ENCODE peak calls at places on chromosomes 16 and 17, in seven cellular contexts. N is K562, U is heart right ventricle, F is sigmoid colon, E is BE2C, S is tibial artery, L is breast epithelium. R is an unnamed sample.

GRCh38 chr17:66494023-66494803 is 191.8 kb downstream of the PRKCA start:
- DNase-seq in F (no peak), U (no peak), L (no peak), N (peak; percentile 75), E (peak; percentile 50), S (no peak), R (no peak)

GRCh38 chr17:45021607-45022287 is 29.7 kb downstream of the DCAKD start:
- DNase-seq in F (peak; percentile 89), L (peak; percentile 46), S (peak; percentile 80), U (peak; percentile 81), N (peak; percentile 90), E (peak; percentile 87), R (peak; percentile 54)

GRCh38 chr17:65154770-65155589 is 17.8 kb downstream of the RGS9 start:
- DNase-seq in N (no peak), L (no peak), F (no peak), S (no peak), E (no peak), U (no peak), R (no peak)

GRCh38 chr17:48131216-48131824 is 23.8 kb downstream of the SNX11 start:
- DNase-seq in L (peak; percentile 44), S (no peak), E (peak; percentile 79), U (no peak), N (peak; percentile 74), F (peak; percentile 70), R (peak; percentile 77)

GRCh38 chr17:31444026-31444425 is 52.6 kb downstream of the RAB11FIP4 start:
- DNase-seq in U (no peak), N (no peak), S (no peak), L (no peak), F (no peak), E (no peak), R (no peak)

GRCh38 chr16:63613701-63614100 is 1508.2 kb downstream of the CDH11 start:
- DNase-seq in L (no peak), E (no peak), U (no peak), S (no peak), F (no peak), N (no peak), R (no peak)

GRCh38 chr17:35969558-35970442 is 11.5 kb downstream of the CCL16 start:
- DNase-seq in E (peak; percentile 74), L (peak; percentile 66), F (peak; percentile 83), N (peak; percentile 60), S (peak; percentile 79), U (peak; percentile 29), R (peak; percentile 91)

GRCh38 chr16:55632259-55632658 is 23.5 kb upstream of the SLC6A2 start:
- DNase-seq in F (no peak), U (no peak), E (no peak), S (no peak), N (no peak), L (no peak), R (no peak)

GRCh38 chr17:64992325-64992802 is 64.2 kb downstream of the GNA13 start:
- DNase-seq in F (no peak), L (peak; percentile 85), E (peak; percentile 40), U (no peak), S (no peak), N (no peak), R (no peak)

GRCh38 chr16:73058616-73059409 is 10.9 kb upstream of the ZFHX3 start:
- DNase-seq in E (peak; percentile 76), N (peak; percentile 20), U (peak; percentile 64), F (peak; percentile 69), L (no peak), S (peak; percentile 72), R (no peak)

GRCh38 chr16:3035289-3035971 is 1.3 kb downstream of the BICDL2 start:
- DNase-seq in E (no peak), S (no peak), L (no peak), U (no peak), N (no peak), F (no peak), R (no peak)

GRCh38 chr16:25018972-25019617 is 3.9 kb upstream of the ARHGAP17 start:
- DNase-seq in N (no peak), U (no peak), F (no peak), E (no peak), L (no peak), S (no peak), R (no peak)

GRCh38 chr17:14004927-14005630 is 64.2 kb upstream of the COX10 start:
- DNase-seq in L (no peak), S (no peak), E (no peak), F (no peak), U (no peak), N (no peak), R (no peak)

GRCh38 chr17:31715436-31715835 is 143.6 kb downstream of the COPRS start:
- DNase-seq in N (no peak), E (no peak), F (no peak), U (no peak), L (no peak), S (no peak), R (no peak)

GRCh38 chr16:71198408-71198807 is 32.1 kb downstream of the HYDIN start:
- DNase-seq in U (no peak), F (no peak), S (no peak), L (no peak), N (no peak), E (no peak), R (no peak)

GRCh38 chr17:4287710-4288109 is 23.9 kb upstream of the ANKFY1 start:
- DNase-seq in E (no peak), S (no peak), U (no peak), N (no peak), L (no peak), F (no peak), R (no peak)

GRCh38 chr16:54938351-54939346 is 8.0 kb downstream of the IRX5 start:
- DNase-seq in S (no peak), U (no peak), L (no peak), F (no peak), E (no peak), N (no peak), R (no peak)

GRCh38 chr17:6608321-6608720 is 32.2 kb downstream of the KIAA0753 start:
- DNase-seq in E (no peak), U (no peak), N (no peak), S (no peak), F (no peak), L (no peak), R (no peak)

GRCh38 chr17:35147313-35147982 is at the start of gene UNC45B:
- DNase-seq in S (no peak), F (no peak), L (no peak), N (no peak), U (peak; percentile 58), E (no peak), R (no peak)

GRCh38 chr16:72467157-72467759 is 295.3 kb upstream of the PMFBP1 start:
- DNase-seq in S (no peak), N (peak; percentile 12), U (no peak), F (no peak), E (peak; percentile 42), L (no peak), R (no peak)

GRCh38 chr16:72561-73537 is at the start of gene RHBDF1:
- DNase-seq in L (no peak), S (no peak), E (peak; percentile 52), N (peak; percentile 85), F (peak; percentile 84), U (peak; percentile 75), R (peak; percentile 73)

GRCh38 chr17:36602030-36602737 is 801 bp downstream of the MRM1 start:
- DNase-seq in E (no peak), L (no peak), N (no peak), F (no peak), U (no peak), S (no peak), R (peak; percentile 56)

GRCh38 chr16:64545769-64546168 is 576.1 kb downstream of the CDH11 start:
- DNase-seq in U (no peak), E (no peak), N (no peak), S (no peak), F (no peak), L (no peak), R (no peak)

GRCh38 chr16:66511615-66512500 is 38.1 kb downstream of the TK2 start:
- DNase-seq in F (peak; percentile 61), E (peak; percentile 40), U (no peak), S (peak; percentile 82), L (peak; percentile 77), N (peak; percentile 43), R (no peak)

GRCh38 chr16:66510711-66511614 is 39.0 kb downstream of the TK2 start:
- DNase-seq in S (peak; percentile 81), N (no peak), E (no peak), L (no peak), F (peak; percentile 74), U (no peak), R (no peak)

GRCh38 chr16:66508914-66509496 is 40.9 kb downstream of the TK2 start:
- DNase-seq in N (no peak), S (peak; percentile 55), L (no peak), E (no peak), F (peak; percentile 42), U (no peak), R (no peak)

GRCh38 chr16:66509576-66509975 is 40.3 kb downstream of the TK2 start:
- DNase-seq in S (peak; percentile 54), U (no peak), F (peak; percentile 56), N (no peak), L (no peak), E (no peak), R (no peak)

DNA sequence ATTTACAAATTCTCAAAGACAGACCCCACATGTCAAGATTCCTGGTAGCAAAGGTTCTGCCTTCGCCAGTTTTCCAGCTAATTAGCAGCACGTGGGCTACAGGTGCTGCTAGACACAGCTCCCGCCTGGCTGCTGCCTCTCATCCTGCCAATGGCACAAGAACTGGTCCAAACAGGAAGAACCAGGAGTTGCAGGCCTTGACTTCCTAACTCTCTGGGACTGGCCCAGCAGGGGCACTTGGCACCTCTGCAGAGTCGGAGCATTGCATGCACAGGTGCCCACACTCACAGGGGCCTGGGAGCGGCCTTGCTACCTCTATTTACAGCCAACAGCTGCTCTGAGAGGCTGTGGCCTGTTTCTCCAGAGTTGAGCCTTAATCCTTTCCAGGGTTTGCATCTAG is 39.6 kb downstream of the TK2 start:
- DNase-seq in F (peak; percentile 61), N (no peak), S (peak; percentile 66), E (no peak), L (no peak), U (no peak), R (no peak)
- H3K4me1 ChIP-seq in F (peaks cover 20% of the 10 kb centered on the region), N (peaks cover 14% of the 10 kb centered on the region), S (peaks cover 68% of the 10 kb centered on the region), E (peaks cover 9% of the 10 kb centered on the region), L (peaks cover 30% of the 10 kb centered on the region), U (peaks cover 26% of the 10 kb centered on the region), R (no peaks in the 10 kb centered on the region)

GRCh38 chr17:50613596-50613995 is 21.1 kb upstream of the ABCC3 start:
- DNase-seq in L (no peak), N (no peak), U (no peak), E (no peak), F (no peak), S (no peak), R (no peak)
- H3K4me3 ChIP-seq in L (no peak overlapping the region), N (no peak overlapping the region), U (no peak overlapping the region), E (no peak overlapping the region), F (no peak overlapping the region), S (no peak overlapping the region), R (no peak overlapping the region)

GRCh38 chr17:17077101-17077500 is 34.8 kb downstream of the MPRIP start:
- DNase-seq in U (no peak), F (peak; percentile 26), N (no peak), L (no peak), E (no peak), S (no peak), R (no peak)
- H3K4me1 ChIP-seq in U (peaks cover 76% of the 10 kb centered on the region), F (peaks cover 76% of the 10 kb centered on the region), N (peaks cover 29% of the 10 kb centered on the region), L (peaks cover 33% of the 10 kb centered on the region), E (peaks cover 13% of the 10 kb centered on the region), S (peaks cover 100% of the 10 kb centered on the region), R (peaks cover 19% of the 10 kb centered on the region)

GRCh38 chr17:50267074-50267841 is 7.0 kb upstream of the TMEM92 start:
- DNase-seq in N (peak; percentile 9), S (peak; percentile 62), U (no peak), E (no peak), F (peak; percentile 64), L (no peak), R (peak; percentile 17)
- H3K4me3 ChIP-seq in N (no peak overlapping the region), S (no peak overlapping the region), U (no peak overlapping the region), E (no peak overlapping the region), F (no peak overlapping the region), L (peak overlapping the region; percentile 8), R (no peak overlapping the region)